ENCODE peak calls at places on chromosomes 5 and 9, in ten cellular contexts. One of them, this sample, is unnamed. For H3K4me1, the result is how much of the 10 kb centered on the place peaks cover.

GRCh38 chr9:113454914-113455761 is 8.4 kb upstream of the RGS3 start:
- DNase-seq in neural progenitor cell: peak
- DNase-seq in transverse colon: no peak
- DNase-seq in PC-9: peak
- DNase-seq in mesendoderm: peak
- DNase-seq in pancreas: peak
- DNase-seq in aorta: peak
- DNase-seq in tibial artery: peak
- DNase-seq in IMR-90: peak
- DNase-seq in GM23338: peak
- DNase-seq in this sample: peak

GRCh38 chr5:34736445-34737119 is 80.5 kb downstream of the RAI14 start:
- DNase-seq in neural progenitor cell: no peak
- DNase-seq in transverse colon: no peak
- DNase-seq in PC-9: peak
- DNase-seq in mesendoderm: peak
- DNase-seq in pancreas: no peak
- DNase-seq in aorta: no peak
- DNase-seq in tibial artery: no peak
- DNase-seq in IMR-90: peak
- DNase-seq in GM23338: peak
- DNase-seq in this sample: no peak

GRCh38 chr9:135989722-135990467 is 28.7 kb upstream of the UBAC1 start:
- DNase-seq in neural progenitor cell: peak
- DNase-seq in transverse colon: no peak
- DNase-seq in PC-9: no peak
- DNase-seq in mesendoderm: no peak
- DNase-seq in pancreas: peak
- DNase-seq in aorta: peak
- DNase-seq in tibial artery: no peak
- DNase-seq in IMR-90: no peak
- DNase-seq in GM23338: no peak
- DNase-seq in this sample: no peak

GRCh38 chr5:157516016-157516415 is 56.0 kb downstream of the NIPAL4 start:
- DNase-seq in neural progenitor cell: no peak
- DNase-seq in transverse colon: no peak
- DNase-seq in PC-9: no peak
- DNase-seq in mesendoderm: no peak
- DNase-seq in pancreas: no peak
- DNase-seq in aorta: no peak
- DNase-seq in tibial artery: peak
- DNase-seq in IMR-90: peak
- DNase-seq in GM23338: no peak
- DNase-seq in this sample: no peak

GRCh38 chr9:35616681-35617459 is 1.3 kb downstream of the CD72 start:
- DNase-seq in neural progenitor cell: peak
- DNase-seq in transverse colon: peak
- DNase-seq in PC-9: no peak
- DNase-seq in mesendoderm: peak
- DNase-seq in pancreas: peak
- DNase-seq in aorta: peak
- DNase-seq in tibial artery: peak
- DNase-seq in IMR-90: peak
- DNase-seq in GM23338: peak
- DNase-seq in this sample: peak

GRCh38 chr5:129593525-129593924 is 133.4 kb downstream of the ADAMTS19 start:
- DNase-seq in neural progenitor cell: no peak
- DNase-seq in transverse colon: no peak
- DNase-seq in PC-9: no peak
- DNase-seq in mesendoderm: no peak
- DNase-seq in pancreas: no peak
- DNase-seq in aorta: no peak
- DNase-seq in tibial artery: no peak
- DNase-seq in IMR-90: no peak
- DNase-seq in GM23338: no peak
- DNase-seq in this sample: no peak

GRCh38 chr5:139439013-139439903 is at the start of gene DNAJC18:
- DNase-seq in neural progenitor cell: peak
- DNase-seq in transverse colon: peak
- DNase-seq in PC-9: peak
- DNase-seq in mesendoderm: peak
- DNase-seq in pancreas: peak
- DNase-seq in aorta: peak
- DNase-seq in tibial artery: peak
- DNase-seq in IMR-90: peak
- DNase-seq in GM23338: peak
- DNase-seq in this sample: peak

GRCh38 chr5:146428658-146429057 is 18.5 kb upstream of the TCERG1 start:
- DNase-seq in neural progenitor cell: no peak
- DNase-seq in transverse colon: peak
- DNase-seq in PC-9: no peak
- DNase-seq in mesendoderm: no peak
- DNase-seq in pancreas: no peak
- DNase-seq in aorta: no peak
- DNase-seq in tibial artery: no peak
- DNase-seq in IMR-90: no peak
- DNase-seq in GM23338: no peak
- DNase-seq in this sample: peak

GRCh38 chr5:34996236-34996635 is 51.5 kb downstream of the AGXT2 start:
- DNase-seq in neural progenitor cell: no peak
- DNase-seq in transverse colon: no peak
- DNase-seq in PC-9: no peak
- DNase-seq in mesendoderm: no peak
- DNase-seq in pancreas: no peak
- DNase-seq in aorta: no peak
- DNase-seq in tibial artery: no peak
- DNase-seq in IMR-90: no peak
- DNase-seq in GM23338: no peak
- DNase-seq in this sample: no peak

GRCh38 chr5:141493500-141494422 is 4.9 kb downstream of the PCDHGC5 start:
- DNase-seq in neural progenitor cell: no peak
- DNase-seq in transverse colon: no peak
- DNase-seq in PC-9: no peak
- DNase-seq in mesendoderm: no peak
- DNase-seq in pancreas: no peak
- DNase-seq in aorta: no peak
- DNase-seq in tibial artery: no peak
- DNase-seq in IMR-90: peak
- DNase-seq in GM23338: no peak
- DNase-seq in this sample: no peak

GRCh38 chr5:40755093-40755406 is 711 bp downstream of the TTC33 start:
- DNase-seq in neural progenitor cell: peak
- DNase-seq in transverse colon: peak
- DNase-seq in PC-9: peak
- DNase-seq in mesendoderm: peak
- DNase-seq in pancreas: peak
- DNase-seq in aorta: peak
- DNase-seq in tibial artery: peak
- DNase-seq in IMR-90: peak
- DNase-seq in GM23338: peak
- DNase-seq in this sample: peak

DNA sequence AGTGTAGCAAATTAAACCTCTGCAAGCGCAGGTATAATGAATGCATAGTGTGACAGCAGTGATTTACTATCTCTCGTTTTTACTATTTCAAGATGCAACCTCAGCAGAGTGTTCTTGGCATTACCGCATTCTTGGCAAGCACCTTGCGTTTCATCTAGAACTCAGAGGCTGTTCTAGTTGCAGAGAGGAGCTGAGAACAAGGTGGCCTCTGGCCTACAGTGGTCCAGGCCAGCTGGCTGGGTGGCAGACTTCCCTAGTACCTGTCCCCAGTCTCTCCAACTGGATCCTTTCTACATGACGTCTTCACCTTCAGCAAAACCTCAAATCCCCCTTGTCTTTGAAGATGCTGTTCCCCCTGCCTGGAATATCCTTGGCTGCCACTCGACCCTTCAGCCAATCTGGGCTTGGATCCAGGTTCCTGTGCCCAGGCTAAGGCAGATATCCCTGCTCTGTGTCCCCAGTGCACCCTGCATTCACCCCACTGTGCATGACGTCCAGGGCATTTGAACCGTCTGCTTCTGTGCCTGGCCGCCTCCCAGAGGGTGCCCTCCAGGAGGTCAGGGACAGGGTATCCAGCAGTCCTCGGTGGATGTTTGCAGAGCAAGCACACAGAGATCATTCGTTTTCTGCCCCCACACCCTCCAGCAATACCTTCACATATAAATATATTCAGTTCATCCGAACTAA is 120.4 kb upstream of the CPEB4 start:
- DNase-seq in neural progenitor cell: no peak
- DNase-seq in transverse colon: no peak
- DNase-seq in PC-9: no peak
- DNase-seq in mesendoderm: no peak
- DNase-seq in pancreas: peak
- DNase-seq in aorta: no peak
- DNase-seq in tibial artery: no peak
- DNase-seq in IMR-90: no peak
- DNase-seq in GM23338: no peak
- DNase-seq in this sample: no peak
- H3K4me1 ChIP-seq in neural progenitor cell: under half
- H3K4me1 ChIP-seq in transverse colon: under half
- H3K4me1 ChIP-seq in PC-9: under half
- H3K4me1 ChIP-seq in mesendoderm: under half
- H3K4me1 ChIP-seq in pancreas: under half
- H3K4me1 ChIP-seq in aorta: under half
- H3K4me1 ChIP-seq in tibial artery: under half
- H3K4me1 ChIP-seq in IMR-90: under half
- H3K4me1 ChIP-seq in GM23338: under half
- H3K4me1 ChIP-seq in this sample: under half

GRCh38 chr5:115457985-115458384 is 86.6 kb downstream of the FEM1C start:
- DNase-seq in neural progenitor cell: peak
- DNase-seq in transverse colon: peak
- DNase-seq in PC-9: no peak
- DNase-seq in mesendoderm: peak
- DNase-seq in pancreas: peak
- DNase-seq in aorta: no peak
- DNase-seq in tibial artery: no peak
- DNase-seq in IMR-90: no peak
- DNase-seq in GM23338: no peak
- DNase-seq in this sample: peak

GRCh38 chr5:115461093-115461492 is 83.5 kb downstream of the FEM1C start:
- DNase-seq in neural progenitor cell: no peak
- DNase-seq in transverse colon: no peak
- DNase-seq in PC-9: no peak
- DNase-seq in mesendoderm: no peak
- DNase-seq in pancreas: no peak
- DNase-seq in aorta: no peak
- DNase-seq in tibial artery: no peak
- DNase-seq in IMR-90: no peak
- DNase-seq in GM23338: no peak
- DNase-seq in this sample: no peak

GRCh38 chr5:115460476-115460875 is 84.1 kb downstream of the FEM1C start:
- DNase-seq in neural progenitor cell: no peak
- DNase-seq in transverse colon: no peak
- DNase-seq in PC-9: peak
- DNase-seq in mesendoderm: no peak
- DNase-seq in pancreas: no peak
- DNase-seq in aorta: no peak
- DNase-seq in tibial artery: no peak
- DNase-seq in IMR-90: peak
- DNase-seq in GM23338: no peak
- DNase-seq in this sample: peak

GRCh38 chr5:115461506-115462290 is 82.9 kb downstream of the FEM1C start:
- DNase-seq in neural progenitor cell: no peak
- DNase-seq in transverse colon: no peak
- DNase-seq in PC-9: peak
- DNase-seq in mesendoderm: no peak
- DNase-seq in pancreas: no peak
- DNase-seq in aorta: no peak
- DNase-seq in tibial artery: no peak
- DNase-seq in IMR-90: peak
- DNase-seq in GM23338: no peak
- DNase-seq in this sample: peak

GRCh38 chr5:115459844-115460243 is 84.7 kb downstream of the FEM1C start:
- DNase-seq in neural progenitor cell: no peak
- DNase-seq in transverse colon: no peak
- DNase-seq in PC-9: no peak
- DNase-seq in mesendoderm: no peak
- DNase-seq in pancreas: no peak
- DNase-seq in aorta: no peak
- DNase-seq in tibial artery: no peak
- DNase-seq in IMR-90: peak
- DNase-seq in GM23338: no peak
- DNase-seq in this sample: no peak
- H3K27ac ChIP-seq in neural progenitor cell: no peak
- H3K27ac ChIP-seq in transverse colon: no peak
- H3K27ac ChIP-seq in PC-9: peak
- H3K27ac ChIP-seq in mesendoderm: no peak
- H3K27ac ChIP-seq in pancreas: no peak
- H3K27ac ChIP-seq in aorta: no peak
- H3K27ac ChIP-seq in tibial artery: no peak
- H3K27ac ChIP-seq in IMR-90: peak
- H3K27ac ChIP-seq in GM23338: no peak
- H3K27ac ChIP-seq in this sample: peak

DNA sequence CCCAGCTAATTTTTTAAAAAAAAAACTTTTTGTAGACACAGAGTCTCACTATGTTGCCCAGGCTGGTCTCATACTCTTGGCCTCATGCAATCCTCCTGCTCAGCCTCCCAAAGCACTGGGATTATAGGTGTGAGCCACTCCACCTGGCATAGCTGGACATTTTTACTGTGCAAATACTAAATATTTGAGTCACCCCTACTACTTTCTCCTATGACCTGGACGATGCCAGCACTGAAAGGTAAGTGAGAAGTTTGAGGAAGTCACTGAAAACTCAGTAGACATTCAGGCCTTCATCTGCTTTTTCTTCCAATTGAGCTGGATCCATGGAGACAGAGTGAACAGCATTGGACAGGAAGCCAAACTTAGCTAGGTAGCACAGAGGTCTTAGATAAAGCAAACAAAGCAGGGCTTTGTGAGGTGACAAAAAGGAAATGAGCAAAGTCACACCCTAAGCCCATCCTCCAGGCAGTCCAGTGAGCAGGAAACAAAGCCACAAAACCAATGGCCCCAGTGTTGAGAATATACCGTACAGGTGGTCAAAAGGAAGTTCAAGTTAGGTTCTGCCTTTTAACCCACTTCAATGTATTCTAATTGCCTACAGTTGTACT is 192.6 kb upstream of the RASA1 start:
- DNase-seq in neural progenitor cell: peak
- DNase-seq in transverse colon: peak
- DNase-seq in PC-9: peak
- DNase-seq in mesendoderm: peak
- DNase-seq in pancreas: no peak
- DNase-seq in aorta: no peak
- DNase-seq in tibial artery: no peak
- DNase-seq in IMR-90: no peak
- DNase-seq in GM23338: no peak
- DNase-seq in this sample: peak
- H3K4me3 ChIP-seq in neural progenitor cell: no peak
- H3K4me3 ChIP-seq in transverse colon: no peak
- H3K4me3 ChIP-seq in PC-9: peak
- H3K4me3 ChIP-seq in mesendoderm: no peak
- H3K4me3 ChIP-seq in pancreas: no peak
- H3K4me3 ChIP-seq in aorta: no peak
- H3K4me3 ChIP-seq in tibial artery: no peak
- H3K4me3 ChIP-seq in IMR-90: no peak
- H3K4me3 ChIP-seq in GM23338: no peak
- H3K4me3 ChIP-seq in this sample: no peak

DNA sequence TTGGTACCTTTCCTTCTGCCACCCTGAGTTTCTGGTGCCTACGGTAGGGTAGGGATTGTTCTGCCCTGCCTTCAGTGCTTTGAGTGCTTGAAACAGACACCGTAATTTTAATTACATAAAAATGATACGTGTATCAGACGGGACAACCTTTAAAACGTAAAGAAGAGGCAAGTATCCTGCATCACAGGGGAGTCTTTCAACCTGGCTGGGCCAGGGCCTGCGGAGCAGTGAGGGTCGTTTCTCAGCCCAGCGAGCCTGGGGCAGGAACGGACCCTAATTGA is 480 bp upstream of the DAB2IP start:
- DNase-seq in neural progenitor cell: no peak
- DNase-seq in transverse colon: no peak
- DNase-seq in PC-9: no peak
- DNase-seq in mesendoderm: peak
- DNase-seq in pancreas: no peak
- DNase-seq in aorta: no peak
- DNase-seq in tibial artery: no peak
- DNase-seq in IMR-90: no peak
- DNase-seq in GM23338: no peak
- DNase-seq in this sample: no peak
- H3K4me1 ChIP-seq in neural progenitor cell: under half
- H3K4me1 ChIP-seq in transverse colon: under half
- H3K4me1 ChIP-seq in PC-9: under half
- H3K4me1 ChIP-seq in mesendoderm: under half
- H3K4me1 ChIP-seq in pancreas: under half
- H3K4me1 ChIP-seq in aorta: under half
- H3K4me1 ChIP-seq in tibial artery: under half
- H3K4me1 ChIP-seq in IMR-90: under half
- H3K4me1 ChIP-seq in GM23338: under half
- H3K4me1 ChIP-seq in this sample: under half

This sample was measured in small intestine.